ENCODE peak calls at places on chromosome 10, in five cellular contexts. One of them, this sample, is unnamed.

GRCh38 chr10:62528441-62528840 is 154.3 kb downstream of the ZNF365 start:
- DNase-seq in foreskin fibroblast: no peak
- DNase-seq in left ventricle myocardium inferior: no peak
- DNase-seq in uterus: no peak
- DNase-seq in heart left ventricle: no peak
- DNase-seq in this sample: no peak

GRCh38 chr10:59283456-59284082 is 78.8 kb downstream of the FAM13C start:
- DNase-seq in heart left ventricle: no peak
- DNase-seq in left ventricle myocardium inferior: no peak
- DNase-seq in foreskin fibroblast: no peak
- DNase-seq in uterus: no peak
- DNase-seq in this sample: peak

GRCh38 chr10:123427386-123427785 is 238.8 kb upstream of the GPR26 start:
- DNase-seq in left ventricle myocardium inferior: no peak
- DNase-seq in uterus: no peak
- DNase-seq in heart left ventricle: no peak
- DNase-seq in foreskin fibroblast: peak
- DNase-seq in this sample: peak

GRCh38 chr10:2978111-2978510 is 89.2 kb upstream of the PFKP start:
- DNase-seq in uterus: no peak
- DNase-seq in heart left ventricle: no peak
- DNase-seq in foreskin fibroblast: peak
- DNase-seq in left ventricle myocardium inferior: no peak
- DNase-seq in this sample: peak

GRCh38 chr10:69807122-69807521 is 5.4 kb downstream of the COL13A1 start:
- DNase-seq in foreskin fibroblast: peak
- DNase-seq in left ventricle myocardium inferior: no peak
- DNase-seq in uterus: no peak
- DNase-seq in heart left ventricle: no peak
- DNase-seq in this sample: no peak

GRCh38 chr10:26804418-26805393 is 56.1 kb downstream of the ABI1 start:
- DNase-seq in uterus: no peak
- DNase-seq in heart left ventricle: no peak
- DNase-seq in left ventricle myocardium inferior: no peak
- DNase-seq in foreskin fibroblast: no peak
- DNase-seq in this sample: no peak

GRCh38 chr10:10010397-10010796 is 1007.3 kb upstream of the CELF2 start:
- DNase-seq in uterus: no peak
- DNase-seq in foreskin fibroblast: no peak
- DNase-seq in left ventricle myocardium inferior: no peak
- DNase-seq in heart left ventricle: no peak
- DNase-seq in this sample: no peak

GRCh38 chr10:31129261-31129660 is 97.6 kb upstream of the ZNF438 start:
- DNase-seq in uterus: peak
- DNase-seq in heart left ventricle: peak
- DNase-seq in left ventricle myocardium inferior: no peak
- DNase-seq in foreskin fibroblast: peak
- DNase-seq in this sample: no peak

GRCh38 chr10:104336829-104337526 is 1.3 kb downstream of the ITPRIP start:
- DNase-seq in uterus: no peak
- DNase-seq in foreskin fibroblast: no peak
- DNase-seq in left ventricle myocardium inferior: no peak
- DNase-seq in heart left ventricle: no peak
- DNase-seq in this sample: no peak

GRCh38 chr10:45280113-45280512 is 35.3 kb downstream of the OR13A1 start:
- DNase-seq in heart left ventricle: peak
- DNase-seq in uterus: no peak
- DNase-seq in foreskin fibroblast: no peak
- DNase-seq in left ventricle myocardium inferior: no peak
- DNase-seq in this sample: no peak

GRCh38 chr10:91360434-91360833 is 49.7 kb upstream of the HECTD2 start:
- DNase-seq in foreskin fibroblast: no peak
- DNase-seq in uterus: no peak
- DNase-seq in heart left ventricle: no peak
- DNase-seq in left ventricle myocardium inferior: no peak
- DNase-seq in this sample: no peak

GRCh38 chr10:61662794-61663259 is at the start of gene CABCOCO1:
- DNase-seq in foreskin fibroblast: peak
- DNase-seq in left ventricle myocardium inferior: peak
- DNase-seq in uterus: peak
- DNase-seq in heart left ventricle: peak
- DNase-seq in this sample: no peak

GRCh38 chr10:15440204-15440711 is 69.2 kb upstream of the FAM171A1 start:
- DNase-seq in heart left ventricle: no peak
- DNase-seq in uterus: no peak
- DNase-seq in left ventricle myocardium inferior: no peak
- DNase-seq in foreskin fibroblast: no peak
- DNase-seq in this sample: no peak

GRCh38 chr10:68212721-68213352 is 19.1 kb downstream of the ATOH7 start:
- DNase-seq in uterus: no peak
- DNase-seq in left ventricle myocardium inferior: no peak
- DNase-seq in foreskin fibroblast: peak
- DNase-seq in heart left ventricle: no peak
- DNase-seq in this sample: no peak

GRCh38 chr10:45460235-45460878 is 86.3 kb downstream of the ALOX5 start:
- DNase-seq in left ventricle myocardium inferior: no peak
- DNase-seq in uterus: no peak
- DNase-seq in heart left ventricle: no peak
- DNase-seq in foreskin fibroblast: no peak
- DNase-seq in this sample: no peak

GRCh38 chr10:43427166-43427825 is 9.6 kb upstream of the ZNF487 start:
- DNase-seq in left ventricle myocardium inferior: no peak
- DNase-seq in heart left ventricle: no peak
- DNase-seq in uterus: no peak
- DNase-seq in foreskin fibroblast: no peak
- DNase-seq in this sample: no peak

GRCh38 chr10:118994321-118994720 is 35.2 kb upstream of the NANOS1 start:
- DNase-seq in left ventricle myocardium inferior: no peak
- DNase-seq in heart left ventricle: no peak
- DNase-seq in uterus: no peak
- DNase-seq in foreskin fibroblast: no peak
- DNase-seq in this sample: no peak

GRCh38 chr10:113520606-113521481 is 32.0 kb upstream of the HABP2 start:
- DNase-seq in left ventricle myocardium inferior: peak
- DNase-seq in uterus: peak
- DNase-seq in foreskin fibroblast: peak
- DNase-seq in heart left ventricle: peak
- DNase-seq in this sample: peak

GRCh38 chr10:114304566-114305421 is 65.7 kb downstream of the VWA2 start:
- DNase-seq in uterus: no peak
- DNase-seq in foreskin fibroblast: no peak
- DNase-seq in heart left ventricle: peak
- DNase-seq in left ventricle myocardium inferior: peak
- DNase-seq in this sample: no peak

GRCh38 chr10:14837003-14837755 is 658 bp downstream of the CDNF start:
- DNase-seq in foreskin fibroblast: no peak
- DNase-seq in left ventricle myocardium inferior: no peak
- DNase-seq in uterus: no peak
- DNase-seq in heart left ventricle: no peak
- DNase-seq in this sample: no peak

GRCh38 chr10:119896937-119897336 is 4.4 kb downstream of the SEC23IP start:
- DNase-seq in foreskin fibroblast: peak
- DNase-seq in heart left ventricle: peak
- DNase-seq in left ventricle myocardium inferior: peak
- DNase-seq in uterus: peak
- DNase-seq in this sample: peak

GRCh38 chr10:80599424-80599847 is 61.7 kb downstream of the SH2D4B start:
- DNase-seq in foreskin fibroblast: no peak
- DNase-seq in uterus: no peak
- DNase-seq in left ventricle myocardium inferior: peak
- DNase-seq in heart left ventricle: peak
- DNase-seq in this sample: peak

GRCh38 chr10:78974409-78975317 is 94.1 kb upstream of the ZMIZ1 start:
- DNase-seq in uterus: peak
- DNase-seq in foreskin fibroblast: peak
- DNase-seq in left ventricle myocardium inferior: peak
- DNase-seq in heart left ventricle: peak
- DNase-seq in this sample: peak
- TF ChIP-seq CTCF in uterus: peak
- TF ChIP-seq CTCF in foreskin fibroblast: peak
- TF ChIP-seq CTCF in left ventricle myocardium inferior: peak
- TF ChIP-seq CTCF in heart left ventricle: peak
- TF ChIP-seq CTCF in this sample: peak

GRCh38 chr10:82278401-82279182 is 403.6 kb downstream of the NRG3 start:
- DNase-seq in uterus: no peak
- DNase-seq in foreskin fibroblast: no peak
- DNase-seq in left ventricle myocardium inferior: no peak
- DNase-seq in heart left ventricle: no peak
- DNase-seq in this sample: no peak
- H3K4me3 ChIP-seq in uterus: no peak
- H3K4me3 ChIP-seq in foreskin fibroblast: no peak
- H3K4me3 ChIP-seq in left ventricle myocardium inferior: no peak
- H3K4me3 ChIP-seq in heart left ventricle: no peak
- H3K4me3 ChIP-seq in this sample: no peak

GRCh38 chr10:85003083-85003482 is 674.7 kb downstream of the CCSER2 start:
- DNase-seq in uterus: no peak
- DNase-seq in heart left ventricle: no peak
- DNase-seq in left ventricle myocardium inferior: no peak
- DNase-seq in foreskin fibroblast: no peak
- DNase-seq in this sample: no peak

GRCh38 chr10:85012305-85012704 is 683.9 kb downstream of the CCSER2 start:
- DNase-seq in left ventricle myocardium inferior: no peak
- DNase-seq in foreskin fibroblast: no peak
- DNase-seq in heart left ventricle: no peak
- DNase-seq in uterus: no peak
- DNase-seq in this sample: no peak

GRCh38 chr10:85008493-85009181 is 680.2 kb downstream of the CCSER2 start:
- DNase-seq in uterus: no peak
- DNase-seq in foreskin fibroblast: no peak
- DNase-seq in heart left ventricle: no peak
- DNase-seq in left ventricle myocardium inferior: no peak
- DNase-seq in this sample: peak
- TF ChIP-seq CTCF in uterus: no peak
- TF ChIP-seq CTCF in foreskin fibroblast: no peak
- TF ChIP-seq CTCF in heart left ventricle: no peak
- TF ChIP-seq CTCF in left ventricle myocardium inferior: no peak
- TF ChIP-seq CTCF in this sample: no peak

DNA sequence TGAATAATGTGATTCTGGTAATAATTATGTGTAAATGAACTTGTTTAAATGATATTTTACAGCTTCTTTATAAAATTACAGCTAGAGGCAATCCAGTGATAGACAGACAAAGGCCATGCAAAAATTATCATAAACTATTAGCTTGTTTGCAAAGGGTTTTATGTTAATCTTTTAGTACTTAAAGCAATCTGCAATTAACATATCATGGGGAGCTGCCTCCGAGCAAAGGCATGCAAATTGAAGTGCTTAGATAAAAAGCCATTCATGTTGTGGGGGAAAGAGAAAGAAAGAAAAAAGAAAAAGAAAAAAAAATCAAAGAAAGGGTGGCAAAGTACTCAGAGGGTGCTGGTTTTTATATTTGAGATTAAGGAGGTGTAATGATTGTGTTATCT is 799.4 kb downstream of the LRMDA start:
- DNase-seq in uterus: no peak
- DNase-seq in left ventricle myocardium inferior: no peak
- DNase-seq in heart left ventricle: no peak
- DNase-seq in foreskin fibroblast: no peak
- DNase-seq in this sample: no peak
- H3K4me3 ChIP-seq in uterus: no peak
- H3K4me3 ChIP-seq in left ventricle myocardium inferior: no peak
- H3K4me3 ChIP-seq in heart left ventricle: no peak
- H3K4me3 ChIP-seq in foreskin fibroblast: no peak
- H3K4me3 ChIP-seq in this sample: no peak

DNA sequence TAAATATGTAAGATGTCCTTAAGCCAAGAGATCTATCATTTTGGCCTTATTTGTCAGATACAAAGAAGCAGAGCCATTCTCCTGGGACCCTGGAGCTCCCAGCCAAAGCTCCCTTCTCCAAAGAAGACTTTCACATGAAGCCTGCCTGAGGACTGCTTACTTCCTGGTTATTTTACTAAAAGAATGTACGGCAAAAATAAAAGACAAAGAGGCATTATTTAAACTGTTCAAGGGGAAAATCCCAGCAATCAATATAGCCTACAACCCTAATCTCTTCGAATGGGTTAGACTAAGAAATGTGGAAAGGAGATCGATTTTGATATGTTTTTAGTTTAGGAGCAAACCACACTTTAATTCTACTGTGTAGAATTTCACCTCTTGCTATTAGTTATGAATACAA is 237.9 kb upstream of the CTBP2 start:
- DNase-seq in left ventricle myocardium inferior: no peak
- DNase-seq in uterus: no peak
- DNase-seq in heart left ventricle: no peak
- DNase-seq in foreskin fibroblast: no peak
- DNase-seq in this sample: no peak
- TF ChIP-seq CTCF in left ventricle myocardium inferior: no peak
- TF ChIP-seq CTCF in uterus: no peak
- TF ChIP-seq CTCF in heart left ventricle: no peak
- TF ChIP-seq CTCF in foreskin fibroblast: no peak
- TF ChIP-seq CTCF in this sample: no peak

GRCh38 chr10:621500-621899 is 68.0 kb downstream of the DIP2C start:
- DNase-seq in foreskin fibroblast: no peak
- DNase-seq in uterus: no peak
- DNase-seq in heart left ventricle: no peak
- DNase-seq in left ventricle myocardium inferior: no peak
- DNase-seq in this sample: no peak
- H3K4me3 ChIP-seq in foreskin fibroblast: no peak
- H3K4me3 ChIP-seq in uterus: no peak
- H3K4me3 ChIP-seq in heart left ventricle: no peak
- H3K4me3 ChIP-seq in left ventricle myocardium inferior: no peak
- H3K4me3 ChIP-seq in this sample: no peak

GRCh38 chr10:87819274-87819585 is 1.2 kb upstream of the ATAD1 start:
- DNase-seq in heart left ventricle: no peak
- DNase-seq in left ventricle myocardium inferior: no peak
- DNase-seq in uterus: no peak
- DNase-seq in foreskin fibroblast: no peak
- DNase-seq in this sample: no peak

GRCh38 chr10:87817291-87817872 is 644 bp downstream of the ATAD1 start:
- DNase-seq in heart left ventricle: no peak
- DNase-seq in uterus: no peak
- DNase-seq in left ventricle myocardium inferior: no peak
- DNase-seq in foreskin fibroblast: no peak
- DNase-seq in this sample: peak

GRCh38 chr10:87818505-87819273 is 663 bp upstream of the ATAD1 start:
- DNase-seq in uterus: peak
- DNase-seq in heart left ventricle: no peak
- DNase-seq in foreskin fibroblast: no peak
- DNase-seq in left ventricle myocardium inferior: peak
- DNase-seq in this sample: no peak

GRCh38 chr10:87816842-87817178 is 1.2 kb downstream of the ATAD1 start:
- DNase-seq in foreskin fibroblast: no peak
- DNase-seq in heart left ventricle: no peak
- DNase-seq in left ventricle myocardium inferior: no peak
- DNase-seq in uterus: no peak
- DNase-seq in this sample: no peak

DNA sequence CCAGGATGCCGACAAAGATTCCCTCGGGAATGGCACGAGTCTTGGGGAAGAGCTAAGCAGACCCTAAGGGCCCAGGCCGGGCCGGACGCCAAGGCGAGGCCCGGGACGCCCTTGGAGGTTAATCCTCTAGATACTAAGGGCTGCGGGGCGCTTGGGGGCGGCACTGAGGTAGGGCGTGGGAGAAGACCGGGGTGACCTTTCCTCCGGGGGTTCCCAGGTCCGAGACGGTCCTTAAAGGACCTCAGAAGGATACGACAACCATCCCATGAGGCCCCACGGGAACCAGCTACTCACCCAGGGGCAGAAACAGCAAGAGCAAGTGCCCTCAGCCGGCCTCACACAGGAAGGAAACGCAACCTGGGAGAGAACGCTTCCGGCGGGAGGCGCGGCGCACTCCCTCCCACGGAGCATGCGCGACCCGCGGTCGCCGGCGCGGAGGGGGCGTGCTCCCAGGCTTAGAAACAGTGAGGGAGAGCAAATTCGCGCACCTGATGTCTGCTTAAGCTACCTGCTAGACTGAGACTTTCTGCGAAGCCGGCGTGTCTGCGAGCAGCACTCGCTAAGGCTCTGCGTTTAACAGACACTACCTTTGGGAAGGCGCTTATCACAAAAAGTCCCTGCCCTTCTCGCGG is at the start of gene ATAD1:
- DNase-seq in left ventricle myocardium inferior: peak
- DNase-seq in heart left ventricle: peak
- DNase-seq in foreskin fibroblast: peak
- DNase-seq in uterus: peak
- DNase-seq in this sample: peak
- TF ChIP-seq CTCF in left ventricle myocardium inferior: peak
- TF ChIP-seq CTCF in heart left ventricle: peak
- TF ChIP-seq CTCF in foreskin fibroblast: peak
- TF ChIP-seq CTCF in uterus: peak
- TF ChIP-seq CTCF in this sample: no peak

This sample was measured in LNCaP clone FGC.